ENCODE peak calls at places on chromosomes 11 and 22, in nine cellular contexts. B, S, W, A, R, D, L, K and C are unnamed samples.

GRCh38 chr11:124481365-124482323 is 36.1 kb upstream of the OR8B8 start:
- DNase-seq in B (no peak), S (peak; percentile 56), W (peak; percentile 50), A (no peak), R (no peak), D (peak; percentile 2), L (peak; percentile 44), K (peak; percentile 22), C (no peak)

GRCh38 chr11:3866206-3866605 is 10.7 kb downstream of the STIM1 start:
- DNase-seq in B (peak; percentile 45), S (no peak), W (no peak), A (no peak), R (no peak), D (no peak), L (no peak), K (no peak), C (no peak)

GRCh38 chr11:64522843-64523242 is 68.2 kb upstream of the SLC22A12 start:
- DNase-seq in B (no peak), S (no peak), W (no peak), A (no peak), R (no peak), D (no peak), L (no peak), K (no peak), C (no peak)

GRCh38 chr11:128235958-128236357 is 351.4 kb downstream of the ETS1 start:
- DNase-seq in B (no peak), S (no peak), W (peak; percentile 48), A (no peak), R (no peak), D (no peak), L (no peak), K (no peak), C (no peak)

GRCh38 chr22:49532831-49533802 is 294.6 kb downstream of the BRD1 start:
- DNase-seq in B (no peak), S (peak; percentile 62), W (no peak), A (peak; percentile 27), R (no peak), D (no peak), L (no peak), K (no peak), C (no peak)

GRCh38 chr11:134724779-134725140 is 312.7 kb upstream of the B3GAT1 start:
- DNase-seq in B (no peak), S (no peak), W (no peak), A (no peak), R (no peak), D (no peak), L (no peak), K (no peak), C (no peak)

GRCh38 chr11:96259053-96259837 is 83.8 kb downstream of the MAML2 start:
- DNase-seq in B (no peak), S (no peak), W (peak; percentile 67), A (no peak), R (no peak), D (peak; percentile 10), L (no peak), K (peak; percentile 80), C (no peak)

GRCh38 chr22:32697331-32697995 is 104.0 kb upstream of the TIMP3 start:
- DNase-seq in B (no peak), S (no peak), W (no peak), A (no peak), R (no peak), D (no peak), L (no peak), K (no peak), C (no peak)

GRCh38 chr22:30044369-30044768 is 35.9 kb upstream of the HORMAD2 start:
- DNase-seq in B (no peak), S (peak; percentile 92), W (peak; percentile 93), A (no peak), R (no peak), D (no peak), L (no peak), K (peak; percentile 86), C (no peak)

DNA sequence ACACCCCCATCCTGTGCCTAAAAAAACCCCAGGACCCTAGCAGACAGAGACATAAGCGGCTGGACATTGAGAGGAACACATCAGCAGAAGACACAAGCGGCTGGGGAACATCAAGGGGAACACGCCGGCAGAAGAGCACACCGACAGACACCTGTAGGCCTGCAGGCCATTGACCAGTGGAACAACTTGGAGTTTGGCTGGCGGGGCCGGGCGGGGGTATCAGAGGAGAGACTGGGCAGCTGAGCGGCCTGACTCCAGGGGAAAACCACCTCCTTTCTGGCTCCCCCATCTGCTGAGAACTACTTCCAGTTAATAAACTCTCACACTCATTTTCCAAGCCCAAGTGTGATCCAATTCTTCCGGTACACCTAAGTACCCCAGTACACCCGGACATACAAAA is 264.7 kb upstream of the ISX start:
- DNase-seq in B (no peak), S (no peak), W (no peak), A (no peak), R (no peak), D (no peak), L (no peak), K (no peak), C (no peak)
- TF ChIP-seq CTCF in B (no peak), S (no peak), W (no peak), A (no peak), R (no peak), D (no peak), L (no peak), K (no peak), C (no peak)

GRCh38 chr11:111976119-111976518 is 39.0 kb downstream of the DIXDC1 start:
- DNase-seq in B (no peak), S (peak; percentile 74), W (no peak), A (no peak), R (no peak), D (no peak), L (no peak), K (no peak), C (no peak)

GRCh38 chr11:111977141-111978027 is 40.2 kb downstream of the DIXDC1 start:
- DNase-seq in B (peak; percentile 72), S (peak; percentile 95), W (peak; percentile 46), A (peak; percentile 93), R (peak; percentile 91), D (no peak), L (peak; percentile 62), K (peak; percentile 26), C (peak; percentile 81)

GRCh38 chr11:111976614-111977140 is 39.5 kb downstream of the DIXDC1 start:
- DNase-seq in B (no peak), S (peak; percentile 66), W (peak; percentile 17), A (peak; percentile 81), R (peak; percentile 86), D (no peak), L (no peak), K (no peak), C (peak; percentile 21)

GRCh38 chr11:111980062-111980461 is 42.9 kb downstream of the DIXDC1 start:
- DNase-seq in B (no peak), S (no peak), W (no peak), A (no peak), R (no peak), D (no peak), L (no peak), K (no peak), C (no peak)

DNA sequence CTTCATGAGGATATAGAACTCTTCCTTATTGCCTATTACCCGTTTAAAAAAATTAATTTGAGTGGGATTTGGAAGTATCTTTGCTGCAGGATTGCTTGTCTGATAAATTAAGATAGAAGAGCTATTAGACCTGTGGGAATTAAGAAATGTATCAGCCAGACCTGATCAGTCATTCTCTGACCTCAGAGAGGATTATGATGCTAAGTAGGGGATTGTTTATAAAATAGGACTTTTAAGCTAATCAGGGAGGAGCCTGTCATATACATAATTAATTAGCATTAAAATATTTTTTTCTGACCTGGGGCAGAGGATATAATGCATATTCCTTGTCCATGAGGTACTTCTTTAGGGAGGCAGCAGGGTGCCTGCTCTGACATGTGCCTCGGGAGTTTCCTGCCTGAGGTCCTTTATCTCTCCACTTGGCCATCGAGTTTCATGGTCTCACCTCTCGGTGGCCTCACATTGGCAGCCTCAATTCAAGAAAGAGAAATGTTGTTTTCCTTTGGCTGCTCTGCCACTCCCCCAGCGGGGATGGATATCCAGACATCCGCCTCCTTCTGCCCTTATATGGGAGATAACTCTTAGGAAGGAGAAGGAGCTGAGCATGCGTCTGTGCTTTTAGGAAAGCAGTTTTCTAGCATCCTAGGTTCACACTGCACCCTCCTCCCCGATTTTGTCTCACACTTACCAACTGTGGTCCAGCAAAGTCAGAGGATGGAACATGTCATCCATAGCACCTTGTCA is 41.1 kb downstream of the DIXDC1 start:
- DNase-seq in B (peak; percentile 37), S (peak; percentile 96), W (peak; percentile 83), A (peak; percentile 90), R (peak; percentile 87), D (no peak), L (peak; percentile 13), K (peak; percentile 74), C (peak; percentile 44)
- TF ChIP-seq CTCF in B (peak; percentile 26), S (no peak), W (no peak), A (peak; percentile 36), R (no peak), D (no peak), L (no peak), K (peak; percentile 39), C (no peak)

DNA sequence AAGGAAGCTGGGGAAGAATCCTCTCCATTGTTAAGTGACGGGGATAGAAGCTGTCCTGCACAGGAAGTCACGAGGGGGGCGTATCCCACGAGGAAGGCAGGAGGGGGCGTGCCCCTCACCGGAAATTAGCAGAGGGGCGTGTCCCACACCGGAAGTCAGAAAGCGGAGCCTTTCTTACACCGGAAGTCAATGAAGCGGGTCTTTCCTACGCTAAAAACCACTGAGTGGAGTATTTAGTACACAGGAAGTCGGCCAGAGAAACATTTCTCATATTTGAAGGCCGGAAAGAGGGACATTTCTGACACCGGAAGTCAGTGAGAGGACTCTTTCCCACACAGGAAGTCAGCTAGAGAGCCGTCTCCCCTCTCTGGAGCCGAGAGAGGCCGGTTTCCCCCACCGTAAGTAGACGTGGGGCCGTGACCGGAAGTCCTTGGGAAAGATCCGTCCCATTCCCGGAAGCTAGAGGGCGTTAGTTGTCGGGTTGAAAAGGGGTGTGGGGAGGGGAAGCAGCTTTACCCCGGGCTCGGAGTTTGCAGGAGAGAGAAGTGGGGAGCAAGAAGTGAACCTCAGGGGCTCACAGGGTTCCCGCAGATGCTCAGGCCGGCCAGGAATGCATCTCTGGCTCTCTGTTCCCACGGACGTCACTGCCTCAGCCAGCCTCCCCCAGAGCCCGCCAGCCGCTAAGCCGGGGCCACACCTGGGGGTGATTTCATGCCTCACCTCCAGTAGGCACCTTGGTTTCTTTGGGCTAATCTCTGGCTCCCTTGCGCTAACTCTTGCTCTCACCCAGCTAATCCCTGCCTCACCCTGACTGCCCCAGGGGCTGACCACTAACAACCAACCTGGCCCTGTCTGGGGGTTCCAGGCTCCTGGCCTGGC is 15.4 kb downstream of the MIAT start:
- DNase-seq in B (peak; percentile 91), S (peak; percentile 92), W (peak; percentile 94), A (peak; percentile 96), R (peak; percentile 95), D (peak; percentile 75), L (peak; percentile 79), K (peak; percentile 92), C (peak; percentile 92)
- TF ChIP-seq CTCF in B (peak; percentile 71), S (peak; percentile 57), W (peak; percentile 60), A (no peak), R (no peak), D (peak; percentile 30), L (peak; percentile 60), K (peak; percentile 75), C (peak; percentile 58)

DNA sequence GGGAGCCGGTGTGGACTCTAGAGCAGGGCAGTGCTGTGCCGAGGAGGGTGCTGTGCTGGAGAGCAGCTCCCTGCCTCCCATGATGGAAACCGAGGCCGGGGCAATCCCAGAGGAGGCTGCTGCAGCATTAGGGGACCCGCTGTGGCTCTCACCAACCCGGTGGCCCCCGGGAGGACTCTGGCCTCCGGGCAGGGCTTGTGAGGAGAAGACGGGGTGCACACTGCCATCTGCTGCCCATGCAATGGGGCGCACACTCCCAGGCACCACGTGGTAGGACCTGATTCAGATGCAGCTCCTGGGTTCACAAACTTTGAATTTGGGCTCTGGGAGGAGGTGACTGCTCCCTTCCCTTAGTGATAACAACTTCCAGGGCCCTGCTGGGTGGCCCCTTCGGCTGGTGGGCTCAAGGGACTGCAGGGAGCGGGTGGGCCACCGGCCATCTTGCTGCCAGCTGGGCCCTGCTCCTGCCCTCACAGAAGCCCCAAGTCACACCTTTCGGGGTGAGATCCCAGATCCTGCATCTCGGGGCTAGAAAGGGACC is 93.8 kb upstream of the FGF3 start:
- DNase-seq in B (no peak), S (peak; percentile 87), W (no peak), A (peak; percentile 57), R (peak; percentile 69), D (no peak), L (no peak), K (peak; percentile 19), C (peak; percentile 12)
- TF ChIP-seq CTCF in B (peak; percentile 27), S (peak; percentile 60), W (peak; percentile 46), A (no peak), R (no peak), D (peak; percentile 47), L (no peak), K (peak; percentile 75), C (no peak)